ENCODE peak calls at places on chromosomes 11 and 22, in ten cellular contexts. U is Kasumi-1; L is SW 1271; P is stimulated activated effector memory CD8-positive, alpha-beta T cell treated with anti-CD3 and anti-CD28 coated beads, Interleukin-12 subunit alpha, Interleukin-12 subunit beta, amount 100 ng/mL, for 72 hours; Z is activated CD4-positive, alpha-beta T cell treated with anti-CD3 and anti-CD28 coated beads, Interleukin-2, amount 50 U/mL, for 1 hour; I is progenitor cell of endocrine pancreas; Q is activated T-cell treated with anti-CD3 and anti-CD28 coated beads, Interleukin-2, amount 50 U/mL, for 72 hours; R is ovary; T is fibroblast of the aortic adventitia; E is brain pericyte. A is an unnamed sample.

GRCh38 chr11:95084509-95084908 is 5.1 kb upstream of the ENDOD1 start:
- DNase-seq in U (no peak), L (no peak), P (no peak), Z (no peak), I (no peak), Q (peak), R (no peak), T (peak), E (no peak), A (no peak)

GRCh38 chr11:118921929-118922744 is 3.6 kb downstream of the BCL9L start:
- DNase-seq in U (no peak), L (peak), P (no peak), Z (no peak), I (no peak), Q (no peak), R (peak), T (peak), E (no peak), A (peak)

GRCh38 chr22:47136050-47136449 is 373.6 kb downstream of the TBC1D22A start:
- DNase-seq in U (no peak), L (no peak), P (no peak), Z (no peak), I (no peak), Q (no peak), R (no peak), T (no peak), E (no peak), A (no peak)

GRCh38 chr22:33921576-33922181 is 1.4 kb upstream of the LARGE1 start:
- DNase-seq in U (no peak), L (no peak), P (no peak), Z (no peak), I (peak), Q (peak), R (peak), T (peak), E (peak), A (peak)

GRCh38 chr11:126163074-126163700 is 48.3 kb downstream of the RPUSD4 start:
- DNase-seq in U (no peak), L (no peak), P (no peak), Z (no peak), I (no peak), Q (no peak), R (no peak), T (peak), E (peak), A (no peak)

GRCh38 chr22:25896098-25896497 is 154.1 kb downstream of the MYO18B start:
- DNase-seq in U (no peak), L (no peak), P (no peak), Z (no peak), I (no peak), Q (no peak), R (no peak), T (no peak), E (no peak), A (no peak)

GRCh38 chr11:13118194-13118593 is 109.1 kb downstream of the RASSF10 start:
- DNase-seq in U (no peak), L (peak), P (no peak), Z (no peak), I (no peak), Q (no peak), R (no peak), T (peak), E (no peak), A (no peak)

GRCh38 chr22:46931881-46932280 is 169.4 kb downstream of the TBC1D22A start:
- DNase-seq in U (no peak), L (no peak), P (no peak), Z (no peak), I (no peak), Q (no peak), R (no peak), T (no peak), E (no peak), A (no peak)

GRCh38 chr11:65084598-65085375 is 765 bp downstream of the ZFPL1 start:
- DNase-seq in U (peak), L (no peak), P (no peak), Z (no peak), I (no peak), Q (no peak), R (no peak), T (no peak), E (no peak), A (no peak)

GRCh38 chr22:50674606-50675552 is 2.3 kb downstream of the SHANK3 start:
- DNase-seq in U (no peak), L (no peak), P (no peak), Z (no peak), I (peak), Q (peak), R (no peak), T (no peak), E (no peak), A (peak)

GRCh38 chr22:24416095-24416494 is 11.3 kb upstream of the ADORA2A start:
- DNase-seq in U (no peak), L (no peak), P (no peak), Z (no peak), I (no peak), Q (no peak), R (peak), T (no peak), E (no peak), A (no peak)

GRCh38 chr22:29300807-29301601 is 5.4 kb upstream of the GAS2L1 start:
- DNase-seq in U (no peak), L (no peak), P (no peak), Z (no peak), I (no peak), Q (no peak), R (no peak), T (no peak), E (no peak), A (no peak)

GRCh38 chr11:32053151-32053550 is 37.7 kb upstream of the RCN1 start:
- DNase-seq in U (no peak), L (no peak), P (no peak), Z (no peak), I (no peak), Q (no peak), R (no peak), T (peak), E (no peak), A (no peak)